ENCODE peak calls at places on chromosomes 5 and 9, in seven cellular contexts. One of them, this sample, is unnamed.

GRCh38 chr5:34881246-34881645 is 34.1 kb downstream of the RAD1 start:
- DNase-seq in CD8-positive, alpha-beta T cell: no peak
- DNase-seq in adrenal gland: no peak
- DNase-seq in GM12865: no peak
- DNase-seq in GM13977: no peak
- DNase-seq in Peyer's patch: no peak
- DNase-seq in A549: no peak
- DNase-seq in this sample: no peak

GRCh38 chr5:140806834-140807775 is at the start of gene PCDHA4:
- DNase-seq in adrenal gland: no peak
- DNase-seq in A549: peak; percentile 74
- DNase-seq in Peyer's patch: no peak
- DNase-seq in GM13977: no peak
- DNase-seq in GM12865: no peak
- DNase-seq in CD8-positive, alpha-beta T cell: no peak
- DNase-seq in this sample: peak; percentile 45

GRCh38 chr9:84978761-84979160 is 309.2 kb downstream of the NTRK2 start:
- DNase-seq in GM12865: no peak
- DNase-seq in Peyer's patch: no peak
- DNase-seq in adrenal gland: no peak
- DNase-seq in CD8-positive, alpha-beta T cell: no peak
- DNase-seq in GM13977: no peak
- DNase-seq in A549: no peak
- DNase-seq in this sample: no peak

GRCh38 chr9:21825637-21826036 is 23.2 kb downstream of the MTAP start:
- DNase-seq in Peyer's patch: no peak
- DNase-seq in A549: no peak
- DNase-seq in GM13977: no peak
- DNase-seq in adrenal gland: no peak
- DNase-seq in CD8-positive, alpha-beta T cell: no peak
- DNase-seq in GM12865: no peak
- DNase-seq in this sample: no peak

GRCh38 chr9:120289990-120290925 is 289.7 kb downstream of the CDK5RAP2 start:
- DNase-seq in adrenal gland: no peak
- DNase-seq in CD8-positive, alpha-beta T cell: no peak
- DNase-seq in GM12865: no peak
- DNase-seq in GM13977: no peak
- DNase-seq in Peyer's patch: no peak
- DNase-seq in A549: no peak
- DNase-seq in this sample: no peak

GRCh38 chr5:69238760-69239251 is 4.1 kb downstream of the CDK7 start:
- DNase-seq in Peyer's patch: no peak
- DNase-seq in CD8-positive, alpha-beta T cell: no peak
- DNase-seq in adrenal gland: no peak
- DNase-seq in GM13977: no peak
- DNase-seq in A549: peak; percentile 26
- DNase-seq in GM12865: no peak
- DNase-seq in this sample: no peak

GRCh38 chr9:20872340-20872977 is 159.0 kb downstream of the HACD4 start:
- DNase-seq in GM13977: no peak
- DNase-seq in adrenal gland: no peak
- DNase-seq in CD8-positive, alpha-beta T cell: no peak
- DNase-seq in Peyer's patch: no peak
- DNase-seq in A549: no peak
- DNase-seq in GM12865: no peak
- DNase-seq in this sample: no peak

GRCh38 chr5:142475102-142475501 is 150.3 kb upstream of the SPRY4 start:
- DNase-seq in GM12865: no peak
- DNase-seq in CD8-positive, alpha-beta T cell: no peak
- DNase-seq in GM13977: no peak
- DNase-seq in adrenal gland: no peak
- DNase-seq in A549: no peak
- DNase-seq in Peyer's patch: no peak
- DNase-seq in this sample: no peak

GRCh38 chr9:113621309-113621791 is 157.8 kb downstream of the RGS3 start:
- DNase-seq in Peyer's patch: peak; percentile 55
- DNase-seq in GM13977: no peak
- DNase-seq in CD8-positive, alpha-beta T cell: no peak
- DNase-seq in A549: no peak
- DNase-seq in adrenal gland: peak; percentile 43
- DNase-seq in GM12865: no peak
- DNase-seq in this sample: no peak

GRCh38 chr9:133944746-133945135 is 47.4 kb downstream of the VAV2 start:
- DNase-seq in GM13977: no peak
- DNase-seq in adrenal gland: peak; percentile 84
- DNase-seq in A549: no peak
- DNase-seq in GM12865: no peak
- DNase-seq in Peyer's patch: no peak
- DNase-seq in CD8-positive, alpha-beta T cell: no peak
- DNase-seq in this sample: peak; percentile 52

GRCh38 chr9:27369591-27369990 is 72.6 kb upstream of the EQTN start:
- DNase-seq in GM13977: no peak
- DNase-seq in CD8-positive, alpha-beta T cell: no peak
- DNase-seq in adrenal gland: no peak
- DNase-seq in A549: no peak
- DNase-seq in GM12865: no peak
- DNase-seq in Peyer's patch: no peak
- DNase-seq in this sample: no peak

GRCh38 chr5:122182491-122182921 is 53.2 kb downstream of the ZNF474 start:
- DNase-seq in adrenal gland: no peak
- DNase-seq in A549: no peak
- DNase-seq in GM13977: no peak
- DNase-seq in CD8-positive, alpha-beta T cell: no peak
- DNase-seq in GM12865: no peak
- DNase-seq in Peyer's patch: no peak
- DNase-seq in this sample: peak; percentile 55

GRCh38 chr5:138064526-138064925 is 19.3 kb upstream of the WNT8A start:
- DNase-seq in GM13977: no peak
- DNase-seq in adrenal gland: no peak
- DNase-seq in GM12865: no peak
- DNase-seq in CD8-positive, alpha-beta T cell: no peak
- DNase-seq in A549: no peak
- DNase-seq in Peyer's patch: no peak
- DNase-seq in this sample: no peak

GRCh38 chr5:138068742-138069375 is 15.0 kb upstream of the WNT8A start:
- DNase-seq in GM12865: peak; percentile 83
- DNase-seq in adrenal gland: peak; percentile 78
- DNase-seq in Peyer's patch: peak; percentile 89
- DNase-seq in A549: peak; percentile 85
- DNase-seq in GM13977: peak; percentile 85
- DNase-seq in CD8-positive, alpha-beta T cell: peak; percentile 75
- DNase-seq in this sample: peak; percentile 82

DNA sequence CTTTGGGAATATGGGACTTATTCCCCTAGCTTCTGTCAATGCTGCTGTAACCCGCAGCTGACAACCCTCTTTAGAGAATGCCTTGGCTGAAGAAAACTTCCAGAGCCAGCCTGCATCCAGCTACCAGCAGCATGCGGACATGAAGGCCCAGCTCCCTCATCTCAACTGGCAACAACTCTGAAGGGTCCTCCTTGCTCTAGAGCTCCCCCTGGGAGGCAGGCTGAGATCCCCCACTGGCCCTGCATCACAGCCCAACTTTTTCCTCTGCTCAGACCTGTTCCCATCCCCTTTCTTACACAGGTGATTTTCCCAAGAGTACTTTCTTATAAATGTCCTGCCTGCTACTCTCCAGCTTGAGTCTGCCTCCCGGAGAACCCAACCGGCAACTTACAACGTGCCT is 18.7 kb upstream of the WNT8A start:
- DNase-seq in Peyer's patch: no peak
- DNase-seq in GM12865: peak; percentile 41
- DNase-seq in CD8-positive, alpha-beta T cell: peak; percentile 9
- DNase-seq in A549: peak; percentile 17
- DNase-seq in adrenal gland: no peak
- DNase-seq in GM13977: no peak
- DNase-seq in this sample: no peak
- TF ChIP-seq CTCF in Peyer's patch: no peak
- TF ChIP-seq CTCF in GM12865: peak; percentile 59
- TF ChIP-seq CTCF in CD8-positive, alpha-beta T cell: no peak
- TF ChIP-seq CTCF in A549: peak; percentile 29
- TF ChIP-seq CTCF in adrenal gland: no peak
- TF ChIP-seq CTCF in GM13977: peak; percentile 56
- TF ChIP-seq CTCF in this sample: no peak

DNA sequence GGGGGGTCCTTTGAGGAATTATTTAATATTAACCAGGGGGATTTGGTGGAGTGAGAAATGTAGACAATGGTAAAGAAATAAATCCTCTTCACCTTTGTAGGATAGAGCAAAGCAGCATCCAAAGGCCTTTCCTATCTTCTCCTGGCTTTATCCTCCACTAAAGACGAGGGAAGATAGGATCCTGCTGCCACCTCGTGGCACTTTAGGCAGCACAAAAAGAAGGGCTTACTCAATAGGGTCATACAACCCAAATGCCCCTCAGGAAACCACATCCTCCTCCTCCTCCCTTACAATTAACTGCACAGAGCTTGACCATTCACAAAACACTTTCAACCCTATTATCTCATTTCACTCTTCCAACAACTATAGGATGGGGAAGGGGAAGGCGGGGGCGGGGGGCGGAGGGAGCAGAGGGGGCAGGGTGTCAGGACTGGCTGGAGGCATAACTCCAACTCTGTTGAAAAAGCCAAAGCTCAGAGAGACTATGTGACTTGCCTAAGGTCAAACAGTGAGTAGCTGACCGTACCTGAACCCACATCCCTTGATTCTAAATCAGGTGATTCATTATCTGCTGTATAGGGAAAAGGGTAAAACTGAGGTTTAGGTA is 45.4 kb upstream of the MYOT start:
- DNase-seq in GM13977: peak; percentile 27
- DNase-seq in CD8-positive, alpha-beta T cell: no peak
- DNase-seq in A549: peak; percentile 73
- DNase-seq in GM12865: peak; percentile 55
- DNase-seq in adrenal gland: peak; percentile 50
- DNase-seq in Peyer's patch: peak; percentile 70
- DNase-seq in this sample: no peak
- TF ChIP-seq CTCF in GM13977: peak; percentile 45
- TF ChIP-seq CTCF in CD8-positive, alpha-beta T cell: no peak
- TF ChIP-seq CTCF in A549: peak; percentile 74
- TF ChIP-seq CTCF in GM12865: peak; percentile 41
- TF ChIP-seq CTCF in adrenal gland: peak; percentile 45
- TF ChIP-seq CTCF in Peyer's patch: no peak
- TF ChIP-seq CTCF in this sample: no peak

GRCh38 chr9:137551656-137552534 is at the start of gene MRPL41:
- DNase-seq in GM12865: peak; percentile 97
- DNase-seq in CD8-positive, alpha-beta T cell: peak; percentile 84
- DNase-seq in Peyer's patch: peak; percentile 96
- DNase-seq in adrenal gland: peak; percentile 93
- DNase-seq in GM13977: peak; percentile 99
- DNase-seq in A549: peak; percentile 87
- DNase-seq in this sample: peak; percentile 93

GRCh38 chr9:137550241-137550621 is at the start of gene PNPLA7:
- DNase-seq in Peyer's patch: peak; percentile 94
- DNase-seq in A549: peak; percentile 85
- DNase-seq in GM12865: peak; percentile 54
- DNase-seq in GM13977: peak; percentile 77
- DNase-seq in adrenal gland: peak; percentile 90
- DNase-seq in CD8-positive, alpha-beta T cell: peak; percentile 52
- DNase-seq in this sample: peak; percentile 94

GRCh38 chr9:137547687-137548543 is 2.3 kb downstream of the PNPLA7 start:
- DNase-seq in GM12865: no peak
- DNase-seq in Peyer's patch: no peak
- DNase-seq in adrenal gland: no peak
- DNase-seq in GM13977: no peak
- DNase-seq in CD8-positive, alpha-beta T cell: no peak
- DNase-seq in A549: no peak
- DNase-seq in this sample: no peak

GRCh38 chr9:137554349-137554748 is 2.7 kb downstream of the MRPL41 start:
- DNase-seq in GM13977: no peak
- DNase-seq in CD8-positive, alpha-beta T cell: no peak
- DNase-seq in adrenal gland: no peak
- DNase-seq in Peyer's patch: no peak
- DNase-seq in GM12865: no peak
- DNase-seq in A549: no peak
- DNase-seq in this sample: no peak

DNA sequence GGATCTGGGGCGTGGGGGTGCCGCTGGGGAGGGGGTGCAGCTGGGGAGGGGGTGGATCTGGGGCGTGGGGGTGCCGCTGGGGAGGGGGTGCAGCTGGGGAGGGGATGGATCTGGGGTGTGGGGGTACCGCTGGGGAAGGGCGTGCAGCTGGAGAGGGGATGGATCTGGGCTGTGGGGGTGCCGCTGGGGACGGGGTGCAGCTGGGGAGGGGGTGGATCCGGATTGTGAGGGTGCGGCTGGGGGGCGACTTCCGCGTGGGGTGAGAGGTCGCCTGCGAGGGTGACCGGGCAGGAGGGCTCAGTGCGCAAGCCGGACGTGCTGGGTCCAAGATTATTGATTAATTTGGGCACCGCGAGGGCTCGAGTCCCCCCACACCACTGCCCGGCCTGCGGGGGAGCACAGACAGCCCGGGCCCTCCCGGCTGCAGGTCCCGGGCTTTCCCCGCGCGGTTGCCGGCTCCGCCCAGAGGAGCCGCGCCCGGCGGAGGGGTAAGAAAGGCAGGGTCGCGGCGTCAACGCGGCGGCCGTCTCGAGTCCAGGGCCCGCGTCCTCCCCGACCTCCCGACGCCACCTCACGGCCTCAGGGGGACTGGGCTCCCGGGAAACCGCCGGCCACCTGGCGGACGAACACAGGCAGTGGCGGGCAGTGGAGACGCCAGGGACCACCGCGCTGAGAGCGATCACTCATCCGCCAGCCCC is 572 bp upstream of the MRPL41 start:
- DNase-seq in A549: peak; percentile 77
- DNase-seq in CD8-positive, alpha-beta T cell: no peak
- DNase-seq in GM12865: no peak
- DNase-seq in Peyer's patch: no peak
- DNase-seq in GM13977: no peak
- DNase-seq in adrenal gland: peak; percentile 55
- DNase-seq in this sample: peak; percentile 87
- TF ChIP-seq CTCF in A549: no peak
- TF ChIP-seq CTCF in CD8-positive, alpha-beta T cell: peak; percentile 35
- TF ChIP-seq CTCF in GM12865: peak; percentile 45
- TF ChIP-seq CTCF in Peyer's patch: peak; percentile 69
- TF ChIP-seq CTCF in GM13977: peak; percentile 53
- TF ChIP-seq CTCF in adrenal gland: peak; percentile 34
- TF ChIP-seq CTCF in this sample: peak; percentile 20

DNA sequence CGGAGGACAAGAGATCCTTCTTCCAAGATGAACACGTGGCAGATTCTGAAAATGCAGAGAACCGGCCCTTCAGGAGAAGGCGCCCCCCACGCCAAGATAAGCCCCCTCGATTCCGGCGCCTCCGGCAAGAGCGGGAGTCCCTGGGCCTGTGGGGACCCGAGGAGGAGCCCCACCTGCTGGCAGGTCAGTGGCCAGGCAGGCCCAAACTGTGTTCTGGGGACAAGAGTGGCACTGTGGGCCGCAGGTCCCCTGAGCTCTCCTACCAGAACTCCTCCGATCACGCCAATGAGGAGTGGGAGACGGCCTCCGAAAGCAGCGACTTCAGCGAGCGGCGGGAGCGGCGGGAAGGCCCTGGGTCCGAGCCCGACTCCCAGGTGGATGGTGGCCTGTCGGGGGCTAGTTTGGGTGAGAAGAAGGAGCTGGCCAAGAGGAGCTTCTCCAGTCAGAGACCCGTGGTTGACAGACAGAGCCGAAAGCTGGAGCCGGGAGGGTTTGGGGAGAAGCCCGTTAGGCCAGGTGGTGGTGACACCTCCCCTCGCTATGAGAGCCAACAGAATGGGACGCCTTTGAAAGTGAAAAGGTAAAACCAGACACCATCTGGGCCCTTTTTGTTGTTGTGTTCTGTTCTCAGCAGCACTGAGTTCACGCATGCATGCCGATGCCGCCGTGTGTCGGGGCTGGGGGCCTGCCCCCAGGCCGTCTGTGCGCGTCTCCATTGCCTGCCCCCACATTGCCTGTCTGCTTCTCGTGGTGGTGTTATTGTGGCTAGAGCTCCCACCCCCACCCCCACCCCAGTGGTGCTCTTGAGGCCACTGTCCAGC is 26.6 kb upstream of the POMT1 start:
- DNase-seq in CD8-positive, alpha-beta T cell: no peak
- DNase-seq in GM13977: no peak
- DNase-seq in Peyer's patch: no peak
- DNase-seq in GM12865: no peak
- DNase-seq in A549: no peak
- DNase-seq in adrenal gland: no peak
- DNase-seq in this sample: no peak
- TF ChIP-seq CTCF in CD8-positive, alpha-beta T cell: peak; percentile 23
- TF ChIP-seq CTCF in GM13977: peak; percentile 39
- TF ChIP-seq CTCF in Peyer's patch: no peak
- TF ChIP-seq CTCF in GM12865: peak; percentile 22
- TF ChIP-seq CTCF in A549: peak; percentile 42
- TF ChIP-seq CTCF in adrenal gland: peak; percentile 37
- TF ChIP-seq CTCF in this sample: no peak